ENCODE peak calls at places on chromosomes 16 and 17, in six cellular contexts. Y is RWPE1; R is lower lobe of right lung; U is CD8-positive, alpha-beta T cell; W is H1; H is sigmoid colon. N is an unnamed sample.

GRCh38 chr17:4009164-4009785 is 45.0 kb upstream of the ATP2A3 start:
- DNase-seq in R (no peak), Y (no peak), H (no peak), U (no peak), W (no peak), N (no peak)

GRCh38 chr16:54236761-54237160 is 49.8 kb downstream of the IRX3 start:
- DNase-seq in U (no peak), R (no peak), W (no peak), H (no peak), Y (no peak), N (no peak)

GRCh38 chr16:75087040-75087979 is 29.3 kb downstream of the LDHD start:
- DNase-seq in U (no peak), R (no peak), W (no peak), Y (no peak), H (peak), N (no peak)

GRCh38 chr17:73874008-73874407 is 229.8 kb upstream of the SDK2 start:
- DNase-seq in Y (peak), U (no peak), H (no peak), W (no peak), R (no peak), N (peak)

GRCh38 chr17:74987909-74988711 is 678 bp downstream of the CDR2L start:
- DNase-seq in U (no peak), R (peak), W (no peak), H (peak), Y (no peak), N (no peak)

GRCh38 chr16:1773703-1774455 is 945 bp upstream of the MRPS34 start:
- DNase-seq in U (no peak), H (no peak), R (no peak), Y (peak), W (no peak), N (no peak)

GRCh38 chr17:78654230-78654824 is 77.1 kb upstream of the DNAH17 start:
- DNase-seq in Y (no peak), H (no peak), W (no peak), R (no peak), U (no peak), N (no peak)

GRCh38 chr17:13562271-13562800 is 39.4 kb downstream of the HS3ST3A1 start:
- DNase-seq in Y (peak), H (peak), W (no peak), U (no peak), R (no peak), N (no peak)

GRCh38 chr16:86189934-86190333 is 291.0 kb downstream of the IRF8 start:
- DNase-seq in U (no peak), Y (no peak), R (no peak), W (no peak), H (no peak), N (no peak)

GRCh38 chr17:14594690-14595089 is 293.8 kb downstream of the HS3ST3B1 start:
- DNase-seq in R (no peak), U (no peak), Y (no peak), W (no peak), H (no peak), N (no peak)

GRCh38 chr17:32596666-32597065 is 109.9 kb downstream of the CDK5R1 start:
- DNase-seq in U (no peak), W (no peak), H (no peak), Y (no peak), R (no peak), N (peak)

GRCh38 chr16:27311449-27311831 is 2.3 kb upstream of the IL4R start:
- DNase-seq in Y (no peak), H (no peak), U (no peak), W (no peak), R (no peak), N (no peak)

GRCh38 chr17:62650587-62650986 is 23.1 kb downstream of the MRC2 start:
- DNase-seq in Y (no peak), U (no peak), W (no peak), R (peak), H (peak), N (no peak)

GRCh38 chr17:55414983-55415382 is 6.7 kb downstream of the MMD start:
- DNase-seq in U (no peak), H (no peak), Y (no peak), W (no peak), R (no peak), N (no peak)

GRCh38 chr17:64327201-64327930 is 63.3 kb downstream of the PECAM1 start:
- DNase-seq in Y (no peak), U (no peak), W (no peak), R (no peak), H (no peak), N (no peak)

GRCh38 chr16:85651822-85652430 is 36.8 kb downstream of the GINS2 start:
- DNase-seq in R (no peak), W (no peak), U (no peak), H (no peak), Y (no peak), N (no peak)

GRCh38 chr17:32659419-32659842 is 172.6 kb downstream of the CDK5R1 start:
- DNase-seq in Y (peak), R (peak), H (peak), U (peak), W (peak), N (peak)

GRCh38 chr16:86622700-86623615 is 44.6 kb downstream of the FOXL1 start:
- DNase-seq in U (no peak), R (no peak), H (no peak), Y (no peak), W (no peak), N (no peak)

GRCh38 chr17:37327341-37328090 is 48.3 kb upstream of the C17orf78 start:
- DNase-seq in R (no peak), U (no peak), H (no peak), Y (no peak), W (no peak), N (no peak)

GRCh38 chr17:37609170-37610040 is at the start of gene SYNRG:
- DNase-seq in H (peak), R (peak), U (peak), Y (peak), W (peak), N (peak)

GRCh38 chr16:66188786-66189725 is 177.4 kb upstream of the CDH5 start:
- DNase-seq in H (no peak), U (no peak), R (no peak), Y (no peak), W (no peak), N (no peak)

GRCh38 chr17:41894791-41895331 is 23.9 kb downstream of the ACLY start:
- DNase-seq in R (no peak), W (no peak), U (no peak), H (peak), Y (no peak), N (no peak)

GRCh38 chr17:82737981-82738877 is 2.8 kb downstream of the FN3K start:
- DNase-seq in Y (no peak), H (no peak), U (no peak), W (no peak), R (peak), N (no peak)

GRCh38 chr17:57108656-57109392 is 23.8 kb downstream of the AKAP1 start:
- DNase-seq in Y (no peak), U (no peak), H (no peak), W (no peak), R (no peak), N (no peak)

GRCh38 chr16:4184038-4184702 is 57.7 kb downstream of the SRL start:
- DNase-seq in H (no peak), Y (no peak), U (no peak), W (no peak), R (no peak), N (no peak)

GRCh38 chr16:75555213-75555706 is 792 bp downstream of the TMEM231 start:
- DNase-seq in R (peak), U (no peak), Y (peak), H (peak), W (peak), N (peak)

GRCh38 chr17:40014375-40014980 is 762 bp upstream of the CSF3 start:
- DNase-seq in U (no peak), Y (no peak), W (no peak), H (peak), R (no peak), N (no peak)

GRCh38 chr16:67207857-67208524 is 9.1 kb downstream of the ELMO3 start:
- DNase-seq in H (no peak), W (no peak), R (no peak), U (no peak), Y (peak), N (no peak)

GRCh38 chr16:57091200-57091989 is 988 bp upstream of the CPNE2 start:
- DNase-seq in Y (peak), H (peak), U (no peak), R (peak), W (peak), N (no peak)

GRCh38 chr16:12539185-12539929 is 264.3 kb downstream of the CPPED1 start:
- DNase-seq in R (no peak), Y (no peak), W (no peak), H (no peak), U (no peak), N (no peak)

GRCh38 chr16:27189335-27189972 is 13.9 kb upstream of the KDM8 start:
- DNase-seq in U (no peak), Y (no peak), R (peak), W (no peak), H (no peak), N (no peak)

GRCh38 chr17:77919276-77919675 is 39.2 kb upstream of the TNRC6C start:
- DNase-seq in W (no peak), U (no peak), Y (no peak), H (no peak), R (no peak), N (no peak)

GRCh38 chr17:8409966-8410881 is 12.6 kb upstream of the RNF222 start:
- DNase-seq in W (peak), R (peak), Y (peak), U (peak), H (peak), N (peak)

GRCh38 chr17:51398647-51399046 is 138.3 kb downstream of the UTP18 start:
- DNase-seq in H (no peak), Y (no peak), R (no peak), W (no peak), U (no peak), N (no peak)

GRCh38 chr16:85301171-85301690 is 189.0 kb upstream of the CIBAR2 start:
- DNase-seq in R (no peak), Y (no peak), W (no peak), U (no peak), H (no peak), N (no peak)

GRCh38 chr16:29675811-29676643 is 3.0 kb upstream of the QPRT start:
- DNase-seq in Y (peak), U (no peak), R (no peak), W (no peak), H (no peak), N (no peak)

GRCh38 chr16:85536411-85537330 is 76.5 kb upstream of the GSE1 start:
- DNase-seq in U (no peak), H (no peak), R (no peak), Y (no peak), W (no peak), N (no peak)

GRCh38 chr16:2150418-2151187 is 2.2 kb downstream of the RAB26 start:
- DNase-seq in R (no peak), Y (no peak), H (no peak), W (peak), U (no peak), N (no peak)

GRCh38 chr16:10946308-10946707 is 1.9 kb downstream of the CLEC16A start:
- DNase-seq in U (no peak), W (no peak), Y (peak), H (no peak), R (no peak), N (no peak)

DNA sequence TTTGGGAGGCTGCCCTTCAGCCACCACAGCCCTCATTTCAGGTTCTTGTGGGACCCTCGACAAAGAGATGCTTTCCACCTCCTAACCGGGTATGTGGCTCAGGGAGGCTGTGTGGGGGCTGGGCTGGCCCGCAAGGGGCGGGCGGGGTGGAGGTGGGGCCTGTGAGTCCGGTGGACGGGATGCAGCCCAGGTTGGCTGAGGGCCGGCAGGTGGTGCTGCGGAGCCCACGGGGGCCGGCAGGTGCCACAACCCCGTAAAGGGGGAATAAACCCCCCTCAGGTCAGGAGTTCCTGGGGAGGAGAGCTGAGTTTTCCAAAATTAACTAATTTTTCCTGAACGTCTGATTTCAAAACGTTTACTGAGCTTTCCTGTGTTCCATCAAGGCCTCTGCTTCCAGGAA is 4.9 kb upstream of the CIAO3 start:
- DNase-seq in Y (no peak), U (no peak), H (no peak), W (no peak), R (no peak), N (peak)
- TF ChIP-seq CTCF in Y (peak), U (no peak), H (no peak), W (peak), R (peak), N (peak)

GRCh38 chr16:88677721-88678120 is 8.6 kb downstream of the SNAI3 start:
- DNase-seq in W (no peak), U (no peak), H (no peak), Y (no peak), R (no peak), N (no peak)

GRCh38 chr16:88681709-88682451 is 4.4 kb downstream of the SNAI3 start:
- DNase-seq in R (peak), W (no peak), U (peak), H (no peak), Y (no peak), N (peak)

GRCh38 chr16:88680554-88681083 is 5.7 kb downstream of the SNAI3 start:
- DNase-seq in Y (no peak), W (no peak), U (no peak), R (no peak), H (no peak), N (no peak)

GRCh38 chr16:88678224-88678979 is 7.9 kb downstream of the SNAI3 start:
- DNase-seq in R (peak), Y (no peak), H (no peak), W (no peak), U (no peak), N (no peak)

GRCh38 chr16:88681084-88681680 is 5.1 kb downstream of the SNAI3 start:
- DNase-seq in U (peak), Y (no peak), W (peak), R (peak), H (no peak), N (peak)
- TF ChIP-seq CTCF in U (peak), Y (no peak), W (peak), R (peak), H (no peak), N (peak)

DNA sequence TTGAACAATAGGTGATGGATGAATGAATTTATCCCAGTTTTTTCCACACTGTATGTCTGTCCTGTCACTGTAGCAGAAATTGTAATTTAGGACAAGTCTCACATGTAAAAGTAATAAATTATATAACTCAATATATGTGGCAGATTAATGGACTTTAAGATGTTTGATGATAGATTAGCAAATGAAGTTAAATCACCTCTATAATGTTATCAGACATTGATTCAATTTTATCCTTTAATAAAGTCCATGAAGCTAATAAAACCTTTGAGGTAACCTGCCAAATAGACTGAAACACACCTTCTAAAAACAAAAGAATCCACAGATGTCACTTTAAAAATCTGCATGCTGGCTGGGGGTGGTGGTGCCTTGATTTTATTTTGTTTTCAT is 83.3 kb upstream of the CORO6 start:
- DNase-seq in H (no peak), Y (no peak), W (no peak), R (no peak), U (no peak), N (no peak)
- TF ChIP-seq CTCF in H (no peak), Y (no peak), W (no peak), R (no peak), U (no peak), N (no peak)

GRCh38 chr16:30985401-30986128 is 558 bp downstream of the HSD3B7 start:
- DNase-seq in U (no peak), W (no peak), Y (peak), R (peak), H (no peak), N (no peak)

GRCh38 chr16:30984669-30985400 is at the start of gene HSD3B7:
- DNase-seq in H (peak), W (peak), R (peak), U (peak), Y (peak), N (peak)

GRCh38 chr16:30983289-30983889 is 1.6 kb upstream of the HSD3B7 start:
- DNase-seq in R (no peak), Y (no peak), U (no peak), W (no peak), H (no peak), N (no peak)

GRCh38 chr16:30982548-30983288 is 2.3 kb upstream of the HSD3B7 start:
- DNase-seq in R (no peak), H (no peak), W (no peak), Y (no peak), U (no peak), N (no peak)

DNA sequence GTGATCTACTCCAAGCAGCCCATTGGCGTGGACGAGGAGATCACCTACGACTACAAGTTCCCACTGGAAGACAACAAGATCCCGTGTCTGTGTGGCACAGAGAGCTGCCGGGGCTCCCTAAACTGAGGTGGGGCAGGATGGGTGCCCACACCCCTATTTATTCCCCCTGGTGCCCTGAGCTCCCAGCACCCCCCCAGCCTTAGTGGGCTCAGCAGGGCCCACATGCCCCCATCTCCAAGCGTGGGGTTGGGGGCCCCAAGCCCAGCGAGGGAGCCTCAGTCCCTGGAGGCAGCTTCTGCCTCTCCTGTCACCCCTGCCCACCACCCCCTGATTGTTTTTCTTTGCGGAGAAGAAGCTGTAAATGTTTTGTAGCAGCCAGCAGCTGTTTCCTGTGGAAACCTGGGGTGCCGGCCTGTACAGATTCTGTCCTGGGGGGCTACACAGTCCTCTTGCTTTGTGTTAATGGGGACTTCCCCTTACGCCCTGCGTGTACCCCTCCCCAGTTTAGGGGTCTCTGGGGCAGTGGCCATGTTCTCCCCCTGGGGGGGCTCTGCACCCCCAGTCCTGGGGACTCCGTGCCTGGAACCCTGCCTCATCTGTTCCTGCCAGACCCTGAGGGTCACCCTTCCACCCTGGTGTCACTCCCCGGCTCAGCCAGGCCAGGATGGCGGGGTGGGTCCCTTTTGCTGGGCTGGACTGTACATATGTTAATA is 953 bp upstream of the HSD3B7 start:
- DNase-seq in R (no peak), W (no peak), H (no peak), Y (no peak), U (no peak), N (no peak)
- TF ChIP-seq CTCF in R (no peak), W (no peak), H (no peak), Y (no peak), U (no peak), N (no peak)

DNA sequence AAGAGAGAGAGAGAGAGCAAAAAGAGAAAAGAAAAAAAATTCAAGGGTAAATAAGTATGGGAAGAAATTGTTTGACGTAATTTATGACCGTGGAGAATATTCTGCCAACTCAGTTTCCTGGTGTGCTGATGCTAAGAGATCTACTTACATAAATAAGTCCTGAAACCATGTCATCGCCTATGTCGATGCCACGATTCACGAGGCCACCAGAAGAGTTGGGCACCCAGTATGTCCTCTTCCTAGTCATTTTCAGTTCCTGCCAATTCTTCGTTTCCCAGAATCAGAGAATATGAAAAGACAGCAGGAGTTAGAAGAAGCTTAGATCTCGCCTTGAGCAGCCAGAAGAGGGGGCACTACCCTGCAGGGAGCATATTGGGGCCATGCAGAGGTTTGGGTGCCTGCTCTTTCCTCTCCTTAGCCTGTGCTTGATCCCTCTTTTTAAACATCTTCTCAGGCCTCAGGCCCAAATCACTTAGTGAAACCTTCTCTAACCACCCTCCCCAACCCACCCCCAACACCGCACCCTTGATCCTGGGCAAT is 12.4 kb upstream of the LONP2 start:
- DNase-seq in W (peak), U (peak), R (no peak), Y (no peak), H (no peak), N (peak)
- TF ChIP-seq CTCF in W (peak), U (peak), R (peak), Y (no peak), H (no peak), N (peak)

DNA sequence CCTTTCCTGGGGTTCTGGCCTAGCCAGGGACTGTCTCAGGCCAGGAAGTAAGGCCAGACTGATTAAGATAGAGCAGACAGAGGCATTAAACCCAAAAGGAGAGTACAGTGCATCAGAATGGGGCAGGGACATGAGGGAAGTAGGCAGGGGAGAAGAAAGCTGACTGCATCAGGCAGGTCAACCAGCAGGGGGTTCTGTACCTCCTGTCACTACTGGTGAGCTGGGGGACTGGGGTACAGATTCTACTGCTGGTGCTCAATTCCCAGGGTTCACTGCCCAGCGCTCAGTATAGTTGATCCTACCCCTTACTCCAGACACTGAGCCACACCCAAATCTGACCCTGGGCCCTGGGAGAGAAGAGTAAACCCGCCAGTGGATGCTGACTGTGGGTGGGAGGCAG is 12.9 kb upstream of the MTMR4 start:
- DNase-seq in R (no peak), U (no peak), H (no peak), W (no peak), Y (no peak), N (no peak)
- TF ChIP-seq CTCF in R (no peak), U (no peak), H (no peak), W (no peak), Y (no peak), N (no peak)

GRCh38 chr17:2724783-2725164 is 13.2 kb upstream of the CLUH start:
- DNase-seq in Y (no peak), H (no peak), W (peak), R (no peak), U (peak), N (no peak)
- TF ChIP-seq CTCF in Y (no peak), H (no peak), W (peak), R (peak), U (no peak), N (peak)

GRCh38 chr16:87761020-87761506 is 4.7 kb downstream of the KLHDC4 start:
- DNase-seq in H (no peak), W (no peak), U (no peak), R (no peak), Y (no peak), N (no peak)
- TF ChIP-seq CTCF in H (no peak), W (no peak), U (no peak), R (no peak), Y (no peak), N (no peak)